ENCODE peak calls at places on chromosomes 6 and 20, in seven cellular contexts. D is RWPE1; C is fibroblast of villous mesenchyme; T is NCI-H748 treated with DMSO at 0.1 percent for 48 hours; B is neuronal stem cell; N is aorta; W is CD4-positive, alpha-beta memory T cell. F is an unnamed sample.

GRCh38 chr20:47030271-47030810 is 135.7 kb downstream of the EYA2 start:
- DNase-seq in D (no peak), C (no peak), B (no peak), N (no peak), T (no peak), W (no peak), F (no peak)

GRCh38 chr6:31057426-31058003 is 47.2 kb downstream of the MUC22 start:
- DNase-seq in B (peak), D (peak), W (no peak), C (peak), T (no peak), N (no peak), F (no peak)

GRCh38 chr6:38193486-38194281 is 374.2 kb downstream of the ZFAND3 start:
- DNase-seq in C (no peak), D (no peak), W (no peak), B (no peak), N (no peak), T (peak), F (no peak)

GRCh38 chr6:4599924-4600323 is 176.3 kb upstream of the CDYL start:
- DNase-seq in T (no peak), N (no peak), B (no peak), D (peak), W (no peak), C (peak), F (no peak)

GRCh38 chr20:24782801-24783630 is 166.1 kb upstream of the CST7 start:
- DNase-seq in T (no peak), W (no peak), B (no peak), C (no peak), N (no peak), D (no peak), F (peak)

GRCh38 chr6:111894272-111894671 is 21.0 kb upstream of the FYN start:
- DNase-seq in W (no peak), N (no peak), C (peak), T (no peak), B (no peak), D (no peak), F (no peak)

GRCh38 chr6:85911067-85911466 is 268.4 kb upstream of the SYNCRIP start:
- DNase-seq in B (no peak), C (no peak), N (no peak), D (no peak), T (no peak), W (no peak), F (no peak)

GRCh38 chr20:22490287-22491187 is 93.8 kb downstream of the FOXA2 start:
- DNase-seq in C (no peak), T (peak), W (no peak), B (peak), N (no peak), D (peak), F (no peak)

GRCh38 chr20:8220716-8221115 is 88.7 kb downstream of the PLCB1 start:
- DNase-seq in B (no peak), D (no peak), N (no peak), T (no peak), W (no peak), C (no peak), F (no peak)

GRCh38 chr6:26328265-26328844 is 36.6 kb upstream of the BTN3A2 start:
- DNase-seq in D (no peak), N (no peak), W (peak), B (no peak), C (no peak), T (no peak), F (no peak)

GRCh38 chr6:136547336-136547735 is 2.9 kb downstream of the MAP7 start:
- DNase-seq in T (peak), B (no peak), C (peak), N (no peak), D (peak), W (no peak), F (peak)

GRCh38 chr6:79062708-79063107 is 15.3 kb downstream of the PHIP start:
- DNase-seq in B (no peak), D (no peak), C (no peak), W (no peak), N (no peak), T (no peak), F (no peak)

GRCh38 chr6:33359331-33359730 is 32.3 kb upstream of the KIFC1 start:
- DNase-seq in B (no peak), C (no peak), T (no peak), W (no peak), D (no peak), N (no peak), F (no peak)

GRCh38 chr6:73129653-73130443 is 95.4 kb downstream of the KHDC1L start:
- DNase-seq in B (peak), W (peak), T (peak), N (peak), C (peak), D (peak), F (peak)

GRCh38 chr6:159090530-159091306 is 45.9 kb upstream of the TAGAP start:
- DNase-seq in B (no peak), W (no peak), N (no peak), T (no peak), D (no peak), C (no peak), F (no peak)

GRCh38 chr6:34246563-34247391 is 2.0 kb downstream of the SMIM29 start:
- DNase-seq in D (no peak), W (peak), C (peak), T (no peak), N (no peak), B (no peak), F (no peak)

GRCh38 chr20:53129557-53129956 is 157.4 kb downstream of the TSHZ2 start:
- DNase-seq in N (no peak), D (no peak), B (no peak), T (no peak), C (no peak), W (no peak), F (no peak)

GRCh38 chr6:115618311-115618710 is 442.4 kb downstream of the FRK start:
- DNase-seq in B (no peak), D (no peak), N (no peak), W (no peak), T (no peak), C (peak), F (no peak)

GRCh38 chr20:8132015-8132631 is at the start of gene PLCB1:
- DNase-seq in T (peak), N (peak), B (peak), C (peak), W (peak), D (peak), F (peak)

GRCh38 chr20:60009826-60010616 is 51.8 kb downstream of the CDH26 start:
- DNase-seq in W (no peak), C (no peak), N (no peak), D (no peak), B (no peak), T (no peak), F (no peak)

GRCh38 chr6:108203189-108204119 is 37.6 kb downstream of the NR2E1 start:
- DNase-seq in D (no peak), N (no peak), W (no peak), C (no peak), B (peak), T (no peak), F (no peak)

GRCh38 chr6:115969207-115969929 is 91.3 kb downstream of the FRK start:
- DNase-seq in D (no peak), W (no peak), B (peak), N (no peak), T (no peak), C (no peak), F (no peak)

GRCh38 chr6:125584468-125584939 is 164.9 kb upstream of the HEY2 start:
- DNase-seq in T (peak), N (peak), B (peak), C (peak), D (no peak), W (no peak), F (no peak)

GRCh38 chr6:67839818-67840217 is 795.3 kb upstream of the ADGRB3 start:
- DNase-seq in T (no peak), D (no peak), C (no peak), B (no peak), W (no peak), N (no peak), F (no peak)

GRCh38 chr6:32116674-32117073 is 7.5 kb upstream of the TNXB start:
- DNase-seq in B (no peak), T (no peak), C (no peak), W (no peak), D (no peak), N (no peak), F (no peak)

GRCh38 chr20:25237610-25238318 is 10.1 kb upstream of the PYGB start:
- DNase-seq in C (peak), W (no peak), N (peak), B (no peak), T (no peak), D (peak), F (no peak)

GRCh38 chr20:36335187-36335870 is 29.2 kb downstream of the DLGAP4 start:
- DNase-seq in B (no peak), D (no peak), T (no peak), W (no peak), N (peak), C (no peak), F (no peak)

GRCh38 chr6:56199956-56200355 is 47.4 kb downstream of the COL21A1 start:
- DNase-seq in C (peak), D (no peak), T (no peak), N (no peak), W (no peak), B (no peak), F (no peak)